ENCODE peak calls at places on chromosomes 6 and 20, in seven cellular contexts. V is GM04504; A is AG10803; L is effector memory CD4-positive, alpha-beta T cell; J is stimulated activated CD8-positive, alpha-beta memory T cell treated with anti-CD3 and anti-CD28 coated beads, Interleukin-4, amount 100 ng/mL, for 4 hours; T is fibroblast of the conjunctiva; G is CD4-positive, alpha-beta T cell. X is an unnamed sample.

GRCh38 chr6:142551145-142551811 is 249.5 kb downstream of the ADGRG6 start:
- DNase-seq in V (no peak), A (peak; percentile 23), L (no peak), J (peak; percentile 16), T (no peak), G (peak; percentile 10), X (no peak)

GRCh38 chr6:108560463-108561308 is at the start of gene FOXO3:
- DNase-seq in V (peak; percentile 67), A (peak; percentile 85), L (peak; percentile 72), J (peak; percentile 50), T (peak; percentile 79), G (peak; percentile 42), X (peak; percentile 72)

GRCh38 chr20:23606652-23607049 is 934 bp upstream of the CST9 start:
- DNase-seq in V (peak; percentile 40), A (peak; percentile 65), L (peak; percentile 22), J (peak; percentile 23), T (peak; percentile 62), G (peak; percentile 19), X (no peak)

GRCh38 chr6:3001773-3002293 is 2.1 kb downstream of the NQO2 start:
- DNase-seq in V (peak; percentile 72), A (peak; percentile 88), L (no peak), J (no peak), T (peak; percentile 51), G (no peak), X (no peak)

GRCh38 chr6:20669571-20670314 is 135.5 kb downstream of the CDKAL1 start:
- DNase-seq in V (no peak), A (no peak), L (no peak), J (no peak), T (no peak), G (no peak), X (no peak)

GRCh38 chr6:125296461-125296860 is 5.3 kb downstream of the HDDC2 start:
- DNase-seq in V (no peak), A (peak; percentile 31), L (no peak), J (no peak), T (no peak), G (no peak), X (no peak)

GRCh38 chr6:155895641-155896040 is 440.0 kb upstream of the NOX3 start:
- DNase-seq in V (no peak), A (no peak), L (no peak), J (no peak), T (no peak), G (no peak), X (no peak)

GRCh38 chr6:69867075-69867911 is 937 bp downstream of the COL19A1 start:
- DNase-seq in V (no peak), A (peak; percentile 4), L (peak; percentile 33), J (peak; percentile 29), T (no peak), G (peak; percentile 43), X (peak; percentile 27)

GRCh38 chr6:130760006-130760405 is 67.2 kb upstream of the SMLR1 start:
- DNase-seq in V (no peak), A (peak; percentile 49), L (no peak), J (no peak), T (no peak), G (no peak), X (no peak)